ENCODE peak calls at places on chromosomes 2 and 18, in four cellular contexts. One of them, this sample, is unnamed.
A peak's percentile ranks its signal among the peaks of the same experiment; 100 is the strongest.

GRCh38 chr2:28465148-28465885 is 30.5 kb upstream of the PLB1 start:
- DNase-seq in activated CD4-positive, alpha-beta memory T cell treated with anti-CD3 and anti-CD28 coated beads for 36 hours: no peak
- DNase-seq in RCC 7860: no peak
- DNase-seq in MCF 10A: no peak
- DNase-seq in this sample: peak; percentile 22

GRCh38 chr2:191170773-191171172 is 20.0 kb upstream of the STAT4 start:
- DNase-seq in RCC 7860: peak; percentile 13
- DNase-seq in activated CD4-positive, alpha-beta memory T cell treated with anti-CD3 and anti-CD28 coated beads for 36 hours: no peak
- DNase-seq in MCF 10A: peak; percentile 23
- DNase-seq in this sample: no peak

GRCh38 chr2:63553049-63553448 is 35.2 kb downstream of the WDPCP start:
- DNase-seq in MCF 10A: peak; percentile 8
- DNase-seq in RCC 7860: no peak
- DNase-seq in activated CD4-positive, alpha-beta memory T cell treated with anti-CD3 and anti-CD28 coated beads for 36 hours: no peak
- DNase-seq in this sample: peak; percentile 69

GRCh38 chr18:75474332-75474731 is 46.8 kb upstream of the SMIM21 start:
- DNase-seq in RCC 7860: no peak
- DNase-seq in MCF 10A: no peak
- DNase-seq in activated CD4-positive, alpha-beta memory T cell treated with anti-CD3 and anti-CD28 coated beads for 36 hours: no peak
- DNase-seq in this sample: no peak

GRCh38 chr2:220736778-220737177 is 835.3 kb downstream of the EPHA4 start:
- DNase-seq in RCC 7860: no peak
- DNase-seq in MCF 10A: peak; percentile 5
- DNase-seq in activated CD4-positive, alpha-beta memory T cell treated with anti-CD3 and anti-CD28 coated beads for 36 hours: no peak
- DNase-seq in this sample: no peak

GRCh38 chr2:12070581-12070980 is 324.1 kb downstream of the LPIN1 start:
- DNase-seq in MCF 10A: no peak
- DNase-seq in activated CD4-positive, alpha-beta memory T cell treated with anti-CD3 and anti-CD28 coated beads for 36 hours: no peak
- DNase-seq in RCC 7860: no peak
- DNase-seq in this sample: no peak

GRCh38 chr2:6224267-6224666 is 532.1 kb downstream of the SOX11 start:
- DNase-seq in activated CD4-positive, alpha-beta memory T cell treated with anti-CD3 and anti-CD28 coated beads for 36 hours: no peak
- DNase-seq in RCC 7860: no peak
- DNase-seq in MCF 10A: no peak
- DNase-seq in this sample: no peak

GRCh38 chr2:121565389-121566250 is 34.9 kb downstream of the RNU4ATAC start:
- DNase-seq in activated CD4-positive, alpha-beta memory T cell treated with anti-CD3 and anti-CD28 coated beads for 36 hours: no peak
- DNase-seq in RCC 7860: no peak
- DNase-seq in MCF 10A: no peak
- DNase-seq in this sample: no peak

GRCh38 chr2:113986886-113987285 is 97.0 kb downstream of the ACTR3 start:
- DNase-seq in activated CD4-positive, alpha-beta memory T cell treated with anti-CD3 and anti-CD28 coated beads for 36 hours: no peak
- DNase-seq in RCC 7860: no peak
- DNase-seq in MCF 10A: no peak
- DNase-seq in this sample: no peak

GRCh38 chr2:218325566-218326160 is 31.0 kb upstream of the CATIP start:
- DNase-seq in MCF 10A: no peak
- DNase-seq in activated CD4-positive, alpha-beta memory T cell treated with anti-CD3 and anti-CD28 coated beads for 36 hours: no peak
- DNase-seq in RCC 7860: no peak
- DNase-seq in this sample: no peak

GRCh38 chr18:48817021-48817461 is 133.7 kb downstream of the SMAD7 start:
- DNase-seq in MCF 10A: no peak
- DNase-seq in activated CD4-positive, alpha-beta memory T cell treated with anti-CD3 and anti-CD28 coated beads for 36 hours: no peak
- DNase-seq in RCC 7860: no peak
- DNase-seq in this sample: no peak

GRCh38 chr2:41720298-41720697 is 327.5 kb upstream of the PKDCC start:
- DNase-seq in MCF 10A: no peak
- DNase-seq in RCC 7860: no peak
- DNase-seq in activated CD4-positive, alpha-beta memory T cell treated with anti-CD3 and anti-CD28 coated beads for 36 hours: no peak
- DNase-seq in this sample: no peak

GRCh38 chr2:234218261-234219180 is 168.0 kb downstream of the SPP2 start:
- DNase-seq in RCC 7860: peak; percentile 16
- DNase-seq in activated CD4-positive, alpha-beta memory T cell treated with anti-CD3 and anti-CD28 coated beads for 36 hours: no peak
- DNase-seq in MCF 10A: peak; percentile 48
- DNase-seq in this sample: no peak

GRCh38 chr2:240646061-240646899 is 21.0 kb downstream of the GPR35 start:
- DNase-seq in activated CD4-positive, alpha-beta memory T cell treated with anti-CD3 and anti-CD28 coated beads for 36 hours: peak; percentile 28
- DNase-seq in MCF 10A: no peak
- DNase-seq in RCC 7860: no peak
- DNase-seq in this sample: no peak

GRCh38 chr2:86420913-86421312 is 20.3 kb upstream of the KDM3A start:
- DNase-seq in RCC 7860: no peak
- DNase-seq in activated CD4-positive, alpha-beta memory T cell treated with anti-CD3 and anti-CD28 coated beads for 36 hours: no peak
- DNase-seq in MCF 10A: no peak
- DNase-seq in this sample: no peak

GRCh38 chr2:16756831-16757644 is 91.4 kb upstream of the CYRIA start:
- DNase-seq in RCC 7860: peak; percentile 42
- DNase-seq in activated CD4-positive, alpha-beta memory T cell treated with anti-CD3 and anti-CD28 coated beads for 36 hours: peak; percentile 75
- DNase-seq in MCF 10A: peak; percentile 66
- DNase-seq in this sample: peak; percentile 61

GRCh38 chr2:104378853-104379374 is 475.0 kb upstream of the POU3F3 start:
- DNase-seq in activated CD4-positive, alpha-beta memory T cell treated with anti-CD3 and anti-CD28 coated beads for 36 hours: no peak
- DNase-seq in MCF 10A: peak; percentile 23
- DNase-seq in RCC 7860: peak; percentile 24
- DNase-seq in this sample: no peak

GRCh38 chr2:180979086-180979934 is 1.1 kb upstream of the UBE2E3 start:
- DNase-seq in RCC 7860: peak; percentile 76
- DNase-seq in activated CD4-positive, alpha-beta memory T cell treated with anti-CD3 and anti-CD28 coated beads for 36 hours: no peak
- DNase-seq in MCF 10A: peak; percentile 26
- DNase-seq in this sample: peak; percentile 74

GRCh38 chr2:149068996-149069888 is 30.7 kb downstream of the LYPD6B start:
- DNase-seq in MCF 10A: peak; percentile 59
- DNase-seq in RCC 7860: no peak
- DNase-seq in activated CD4-positive, alpha-beta memory T cell treated with anti-CD3 and anti-CD28 coated beads for 36 hours: peak; percentile 42
- DNase-seq in this sample: peak; percentile 54

GRCh38 chr2:99442837-99443236 is 47.0 kb downstream of the REV1 start:
- DNase-seq in activated CD4-positive, alpha-beta memory T cell treated with anti-CD3 and anti-CD28 coated beads for 36 hours: no peak
- DNase-seq in RCC 7860: no peak
- DNase-seq in MCF 10A: peak; percentile 32
- DNase-seq in this sample: no peak

GRCh38 chr2:120934891-120935338 is 199.2 kb downstream of the GLI2 start:
- DNase-seq in RCC 7860: peak; percentile 96
- DNase-seq in activated CD4-positive, alpha-beta memory T cell treated with anti-CD3 and anti-CD28 coated beads for 36 hours: no peak
- DNase-seq in MCF 10A: peak; percentile 86
- DNase-seq in this sample: peak; percentile 95

GRCh38 chr2:151189125-151189524 is 72.5 kb downstream of the RBM43 start:
- DNase-seq in activated CD4-positive, alpha-beta memory T cell treated with anti-CD3 and anti-CD28 coated beads for 36 hours: peak; percentile 11
- DNase-seq in MCF 10A: no peak
- DNase-seq in RCC 7860: no peak
- DNase-seq in this sample: no peak